ENCODE peak calls at places on chromosomes 6 and 20, in seven cellular contexts. Z, A, S, R, J, I and T are unnamed samples.

GRCh38 chr20:33518071-33518470 is 28.2 kb downstream of the CBFA2T2 start:
- DNase-seq in R (no peak), I (no peak), Z (no peak), S (no peak), A (no peak), J (no peak), T (no peak)

GRCh38 chr6:118277631-118278030 is 270.5 kb upstream of the PLN start:
- DNase-seq in S (no peak), A (no peak), Z (no peak), R (no peak), I (no peak), J (no peak), T (no peak)

GRCh38 chr6:42407379-42407778 is 44.3 kb downstream of the TRERF1 start:
- DNase-seq in S (no peak), A (no peak), J (no peak), I (no peak), Z (no peak), R (no peak), T (no peak)

GRCh38 chr6:122736166-122736565 is 43.4 kb upstream of the FABP7 start:
- DNase-seq in R (no peak), I (peak; percentile 84), J (no peak), A (no peak), Z (no peak), S (no peak), T (peak; percentile 78)

GRCh38 chr20:50592282-50593004 is 82.3 kb downstream of the PTPN1 start:
- DNase-seq in Z (no peak), I (no peak), J (no peak), A (no peak), S (no peak), R (peak; percentile 88), T (no peak)

GRCh38 chr6:27814665-27815424 is 97.4 kb downstream of the OR2B2 start:
- DNase-seq in Z (peak; percentile 62), J (no peak), R (peak; percentile 43), A (peak; percentile 11), S (peak; percentile 88), I (no peak), T (peak; percentile 85)

GRCh38 chr6:6005467-6006427 is 978 bp downstream of the NRN1 start:
- DNase-seq in A (no peak), R (no peak), S (no peak), J (no peak), Z (no peak), I (no peak), T (peak; percentile 6)

GRCh38 chr6:71544028-71544427 is 255.4 kb downstream of the OGFRL1 start:
- DNase-seq in I (no peak), R (no peak), J (no peak), S (no peak), Z (no peak), A (no peak), T (no peak)

GRCh38 chr6:170212051-170212756 is 78.7 kb downstream of the DLL1 start:
- DNase-seq in R (no peak), Z (no peak), S (no peak), J (no peak), I (no peak), A (no peak), T (no peak)

GRCh38 chr6:162363757-162364156 is 363.8 kb downstream of the PRKN start:
- DNase-seq in I (no peak), J (no peak), R (no peak), Z (no peak), A (no peak), S (no peak), T (no peak)

GRCh38 chr6:159252955-159253508 is 83.8 kb downstream of the FNDC1 start:
- DNase-seq in J (no peak), A (peak; percentile 14), Z (no peak), I (peak; percentile 99), S (no peak), R (no peak), T (peak; percentile 52)

GRCh38 chr20:37464173-37464572 is 56.9 kb upstream of the NNAT start:
- DNase-seq in J (no peak), R (no peak), A (no peak), Z (no peak), S (no peak), I (no peak), T (no peak)